ENCODE peak calls at places on chromosomes 11 and 22, in ten cellular contexts. D is stimulated activated naive CD8-positive, alpha-beta T cell treated with anti-CD3 and anti-CD28 coated beads, Interleukin-15, Interleukin-2, amounts not matched to agents 100 U/mL and 50 U/mL, for 24 hours; F is HepG2; J is NCI-H1436; C is fibroblast of the aortic adventitia; G is left cardiac atrium; V is lower lobe of right lung; W is LoVo; Y is EL; B is stimulated activated CD8-positive, alpha-beta memory T cell treated with anti-CD3 and anti-CD28 coated beads, Interleukin-15, amount 100 ng/mL, for 4 hours. T is an unnamed sample.

GRCh38 chr11:1879342-1879940 is 12.3 kb downstream of the PRR33 start:
- DNase-seq in D (no peak), F (no peak), J (no peak), C (no peak), G (no peak), V (peak), W (no peak), Y (no peak), B (no peak), T (no peak)

GRCh38 chr22:22394589-22394988 is 114.0 kb downstream of the ZNF280B start:
- DNase-seq in D (no peak), F (no peak), J (no peak), C (no peak), G (no peak), V (no peak), W (no peak), Y (no peak), B (no peak), T (no peak)

GRCh38 chr11:12731841-12732336 is 57.7 kb downstream of the TEAD1 start:
- DNase-seq in D (no peak), F (no peak), J (no peak), C (peak), G (no peak), V (no peak), W (peak), Y (peak), B (no peak), T (no peak)

GRCh38 chr11:28606930-28607329 is 498.7 kb downstream of the METTL15 start:
- DNase-seq in D (no peak), F (no peak), J (no peak), C (no peak), G (no peak), V (no peak), W (no peak), Y (peak), B (no peak), T (no peak)

GRCh38 chr11:132158696-132159095 is 788.3 kb downstream of the NTM start:
- DNase-seq in D (no peak), F (no peak), J (no peak), C (no peak), G (no peak), V (no peak), W (no peak), Y (peak), B (no peak), T (no peak)

GRCh38 chr11:128326791-128327190 is 260.6 kb downstream of the ETS1 start:
- DNase-seq in D (no peak), F (no peak), J (no peak), C (no peak), G (no peak), V (no peak), W (no peak), Y (no peak), B (no peak), T (no peak)

GRCh38 chr11:29296680-29297079 is 720.1 kb downstream of the KCNA4 start:
- DNase-seq in D (no peak), F (no peak), J (no peak), C (no peak), G (no peak), V (no peak), W (no peak), Y (no peak), B (no peak), T (no peak)

GRCh38 chr22:48316876-48317250 is 1510.8 kb downstream of the BRD1 start:
- DNase-seq in D (no peak), F (no peak), J (no peak), C (no peak), G (no peak), V (no peak), W (no peak), Y (no peak), B (no peak), T (no peak)

GRCh38 chr11:62678770-62679696 is at the start of gene UBXN1:
- DNase-seq in D (peak), F (peak), J (peak), C (peak), G (peak), V (peak), W (peak), Y (peak), B (peak), T (peak)

GRCh38 chr22:39802682-39803081 is 90.9 kb downstream of the ENTHD1 start:
- DNase-seq in D (no peak), F (no peak), J (no peak), C (no peak), G (no peak), V (no peak), W (no peak), Y (no peak), B (no peak), T (no peak)

GRCh38 chr11:133902506-133902905 is 54.3 kb downstream of the IGSF9B start:
- DNase-seq in D (no peak), F (no peak), J (no peak), C (no peak), G (no peak), V (no peak), W (no peak), Y (no peak), B (no peak), T (no peak)